ENCODE peak calls at places on chromosome 3, in four cellular contexts. Z is K562, V is H1, M is GM12878. C is an unnamed sample.

GRCh38 chr3:87811953-87812352 is 246.9 kb downstream of the CGGBP1 start:
- DNase-seq in V (no peak), Z (no peak), M (no peak), C (no peak)

GRCh38 chr3:185950720-185951119 is 12.9 kb upstream of the TRA2B start:
- DNase-seq in V (no peak), M (no peak), Z (no peak), C (no peak)

GRCh38 chr3:59998040-59998439 is 948.2 kb upstream of the CFAP20DC start:
- DNase-seq in Z (peak), M (no peak), V (no peak), C (no peak)

GRCh38 chr3:39804951-39805350 is 4.5 kb upstream of the MYRIP start:
- DNase-seq in Z (no peak), V (no peak), M (no peak), C (no peak)

GRCh38 chr3:158384019-158384418 is 187.0 kb upstream of the MLF1 start:
- DNase-seq in Z (no peak), M (no peak), V (no peak), C (no peak)

GRCh38 chr3:65584913-65585312 is 453.8 kb downstream of the MAGI1 start:
- DNase-seq in M (no peak), V (no peak), Z (no peak), C (no peak)

GRCh38 chr3:169060037-169060436 is 603.5 kb downstream of the MECOM start:
- DNase-seq in Z (no peak), V (no peak), M (no peak), C (no peak)

GRCh38 chr3:150975992-150976368 is 3.5 kb upstream of the CLRN1 start:
- DNase-seq in Z (no peak), M (no peak), V (no peak), C (no peak)

GRCh38 chr3:38978729-38979128 is 73.0 kb downstream of the SCN11A start:
- DNase-seq in Z (no peak), M (no peak), V (no peak), C (no peak)

GRCh38 chr3:177499779-177500423 is 302.6 kb upstream of the TBL1XR1 start:
- DNase-seq in Z (no peak), M (no peak), V (no peak), C (no peak)

GRCh38 chr3:172411478-172411947 is 36.7 kb downstream of the GHSR start:
- DNase-seq in M (no peak), Z (no peak), V (no peak), C (no peak)

GRCh38 chr3:191637611-191638010 is 176.6 kb downstream of the PYDC2 start:
- DNase-seq in V (no peak), Z (no peak), M (no peak), C (no peak)

GRCh38 chr3:71930056-71930991 is 145.4 kb upstream of the PROK2 start:
- DNase-seq in V (peak), M (no peak), Z (peak), C (peak)

GRCh38 chr3:154921351-154921750 is 158.8 kb upstream of the MME start:
- DNase-seq in Z (no peak), V (no peak), M (no peak), C (no peak)

GRCh38 chr3:152524198-152525140 is 255.7 kb downstream of the MBNL1 start:
- DNase-seq in M (no peak), Z (peak), V (no peak), C (peak)

GRCh38 chr3:71591106-71591505 is 7.6 kb upstream of the FOXP1 start:
- DNase-seq in V (no peak), M (no peak), Z (no peak), C (no peak)

GRCh38 chr3:133644768-133645167 is 17.0 kb downstream of the TOPBP1 start:
- DNase-seq in M (no peak), Z (no peak), V (no peak), C (no peak)

GRCh38 chr3:117254990-117255389 is 545.4 kb downstream of the TUSC7 start:
- DNase-seq in M (no peak), V (no peak), Z (no peak), C (no peak)

GRCh38 chr3:141940204-141940776 is 63.8 kb downstream of the ATP1B3 start:
- DNase-seq in V (no peak), Z (no peak), M (no peak), C (peak)

GRCh38 chr3:77081240-77081661 is 41.4 kb downstream of the ROBO2 start:
- DNase-seq in Z (no peak), V (no peak), M (no peak), C (no peak)

GRCh38 chr3:32076566-32076965 is 29.9 kb upstream of the GPD1L start:
- DNase-seq in M (no peak), Z (no peak), V (peak), C (no peak)

GRCh38 chr3:94069242-94069813 is 6.5 kb downstream of the NSUN3 start:
- DNase-seq in V (no peak), M (no peak), Z (no peak), C (no peak)

GRCh38 chr3:72169120-72169519 is 384.2 kb upstream of the PROK2 start:
- DNase-seq in V (no peak), Z (no peak), M (no peak), C (no peak)

GRCh38 chr3:137035631-137036030 is 77.8 kb downstream of the IL20RB start:
- DNase-seq in V (peak), Z (peak), M (no peak), C (peak)

GRCh38 chr3:45528429-45528828 is 66.1 kb upstream of the LIMD1 start:
- DNase-seq in M (no peak), V (no peak), Z (no peak), C (no peak)

GRCh38 chr3:8387591-8387990 is 114.0 kb upstream of the LMCD1 start:
- DNase-seq in M (no peak), Z (no peak), V (no peak), C (no peak)

GRCh38 chr3:32335365-32336122 is 56.1 kb upstream of the CMTM7 start:
- DNase-seq in V (no peak), Z (no peak), M (no peak), C (no peak)

GRCh38 chr3:27666708-27667107 is 55.4 kb downstream of the EOMES start:
- DNase-seq in V (peak), M (no peak), Z (peak), C (no peak)

GRCh38 chr3:47295976-47296375 is 13.2 kb downstream of the KLHL18 start:
- DNase-seq in V (no peak), Z (no peak), M (no peak), C (no peak)

GRCh38 chr3:157585386-157585785 is 82.2 kb upstream of the VEPH1 start:
- DNase-seq in V (no peak), M (no peak), Z (no peak), C (no peak)

GRCh38 chr3:40979962-40980361 is 219.3 kb upstream of the CTNNB1 start:
- DNase-seq in V (no peak), M (no peak), Z (no peak), C (no peak)

GRCh38 chr3:149332227-149332765 is 1.1 kb downstream of the TM4SF18 start:
- DNase-seq in M (no peak), V (no peak), Z (no peak), C (no peak)

GRCh38 chr3:132417695-132418520 is 606 bp downstream of the DNAJC13 start:
- DNase-seq in V (no peak), Z (peak), M (peak), C (no peak)

GRCh38 chr3:99825239-99825638 is 7.6 kb downstream of the CMSS1 start:
- DNase-seq in V (no peak), Z (peak), M (no peak), C (no peak)

GRCh38 chr3:18740631-18741583 is 315.8 kb upstream of the SATB1 start:
- DNase-seq in M (peak), V (no peak), Z (no peak), C (no peak)

GRCh38 chr3:52763466-52763865 is 7.3 kb downstream of the NEK4 start:
- DNase-seq in M (no peak), Z (no peak), V (no peak), C (no peak)

GRCh38 chr3:64441861-64442260 is 216.6 kb upstream of the PRICKLE2 start:
- DNase-seq in V (no peak), M (no peak), Z (no peak), C (no peak)

GRCh38 chr3:31184257-31185003 is 290.0 kb upstream of the GADL1 start:
- DNase-seq in M (no peak), Z (no peak), V (no peak), C (no peak)

GRCh38 chr3:120258009-120258408 is 27.0 kb downstream of the GPR156 start:
- DNase-seq in V (no peak), Z (no peak), M (no peak), C (no peak)

GRCh38 chr3:62585861-62586260 is 212.5 kb upstream of the FEZF2 start:
- DNase-seq in V (no peak), M (no peak), Z (no peak), C (no peak)

GRCh38 chr3:125051715-125052581 is 3.8 kb downstream of the HEG1 start:
- DNase-seq in Z (no peak), M (peak), V (peak), C (no peak)
- TF ChIP-seq EGR1 in Z (no peak), M (no peak), V (no peak), C (no peak)

DNA sequence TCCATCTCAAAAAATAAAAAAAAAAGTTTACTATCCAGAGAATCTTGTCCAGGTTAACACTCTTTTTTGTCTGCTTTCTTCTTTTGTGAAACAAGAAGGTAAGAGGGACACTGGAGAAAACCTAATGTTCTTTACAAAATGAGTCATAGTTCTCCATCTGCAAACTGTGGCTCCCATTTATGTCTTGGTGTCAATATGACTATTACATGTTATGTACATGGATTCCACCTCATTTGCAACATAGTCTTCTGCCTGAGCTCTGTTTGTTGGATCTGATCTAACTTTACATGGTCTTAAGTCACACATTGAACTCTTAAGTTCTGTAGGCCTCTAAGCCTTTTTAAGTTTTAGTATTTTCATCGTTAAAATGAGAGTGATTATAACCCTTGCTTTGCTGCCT is 421.1 kb upstream of the TPRG1 start:
- DNase-seq in V (no peak), M (no peak), Z (no peak), C (no peak)
- H3K9ac ChIP-seq in V (no peak), M (no peak), Z (no peak), C (no peak)

GRCh38 chr3:194572944-194573491 is 60.2 kb downstream of the TMEM44 start:
- DNase-seq in Z (no peak), V (no peak), M (no peak), C (no peak)

GRCh38 chr3:194575484-194576210 is 57.6 kb downstream of the TMEM44 start:
- DNase-seq in Z (no peak), M (no peak), V (peak), C (no peak)

GRCh38 chr3:194572131-194572789 is 61.0 kb downstream of the TMEM44 start:
- DNase-seq in M (no peak), Z (peak), V (no peak), C (no peak)

GRCh38 chr3:194574639-194575483 is 58.4 kb downstream of the TMEM44 start:
- DNase-seq in M (no peak), Z (peak), V (no peak), C (no peak)

GRCh38 chr3:194573680-194574437 is 59.4 kb downstream of the TMEM44 start:
- DNase-seq in M (no peak), Z (peak), V (peak), C (no peak)
- TF ChIP-seq SP1 in M (no peak), Z (no peak), V (no peak), C (no peak)

GRCh38 chr3:66889758-66890576 is 108.1 kb upstream of the KBTBD8 start:
- DNase-seq in Z (no peak), M (no peak), V (no peak), C (no peak)
- TF ChIP-seq EGR1 in Z (no peak), M (no peak), V (no peak), C (no peak)